ENCODE peak calls at places on chromosomes 12 and 14, in five cellular contexts. V, A, J, P and U are unnamed samples.

GRCh38 chr12:4441355-4442330 is 4.0 kb downstream of the FGF6 start:
- DNase-seq in A (no peak), V (no peak), J (no peak), P (no peak), U (no peak)

GRCh38 chr14:71108398-71109114 is 201.3 kb downstream of the PCNX1 start:
- DNase-seq in P (no peak), J (no peak), A (no peak), V (no peak), U (no peak)

GRCh38 chr14:55731881-55732498 is 152.0 kb downstream of the KTN1 start:
- DNase-seq in V (no peak), J (peak; percentile 24), A (no peak), P (peak; percentile 20), U (no peak)

GRCh38 chr14:56094063-56094462 is 24.1 kb upstream of the PELI2 start:
- DNase-seq in P (no peak), J (no peak), V (no peak), A (no peak), U (no peak)

GRCh38 chr14:60346706-60347105 is 97.7 kb downstream of the PPM1A start:
- DNase-seq in P (no peak), A (no peak), V (no peak), J (peak; percentile 4), U (no peak)

GRCh38 chr14:55739967-55740707 is 160.1 kb downstream of the KTN1 start:
- DNase-seq in A (no peak), V (no peak), J (no peak), P (no peak), U (no peak)

GRCh38 chr12:26465419-26466097 is 270.2 kb downstream of the SSPN start:
- DNase-seq in A (no peak), V (no peak), P (no peak), J (no peak), U (no peak)

GRCh38 chr14:50784683-50785505 is 46.1 kb downstream of the NIN start:
- DNase-seq in A (no peak), P (no peak), J (no peak), V (no peak), U (no peak)

GRCh38 chr12:113222730-113223531 is 1.7 kb downstream of the TPCN1 start:
- DNase-seq in P (peak; percentile 77), V (peak; percentile 85), A (peak; percentile 46), J (peak; percentile 92), U (peak; percentile 62)

GRCh38 chr12:124577986-124578385 is 10.6 kb upstream of the NCOR2 start:
- DNase-seq in J (no peak), V (no peak), A (no peak), P (no peak), U (no peak)

GRCh38 chr12:87813476-87814234 is 215.5 kb downstream of the C12orf50 start:
- DNase-seq in V (no peak), A (no peak), J (peak; percentile 89), P (no peak), U (no peak)

GRCh38 chr14:103074699-103075341 is 9.2 kb upstream of the LBHD2 start:
- DNase-seq in P (peak; percentile 51), V (peak; percentile 72), A (no peak), J (no peak), U (peak; percentile 82)

GRCh38 chr14:93132472-93133065 is 16.8 kb upstream of the ITPK1 start:
- DNase-seq in V (no peak), A (no peak), J (peak; percentile 22), P (peak; percentile 62), U (no peak)

GRCh38 chr12:1630081-1630826 is 1.2 kb downstream of the WNT5B start:
- DNase-seq in P (peak; percentile 56), V (peak; percentile 83), J (no peak), A (no peak), U (peak; percentile 63)

GRCh38 chr12:10366875-10367274 is 23.0 kb downstream of the KLRK1 start:
- DNase-seq in J (no peak), V (no peak), A (no peak), P (no peak), U (no peak)

GRCh38 chr12:64943686-64944085 is 119.2 kb downstream of the TBC1D30 start:
- DNase-seq in J (no peak), A (no peak), P (no peak), V (no peak), U (no peak)

GRCh38 chr12:16076553-16076952 is 165.4 kb downstream of the DERA start:
- DNase-seq in A (no peak), V (no peak), J (peak; percentile 2), P (no peak), U (no peak)

GRCh38 chr12:129911437-129912049 is 7.7 kb upstream of the TMEM132D start:
- DNase-seq in V (no peak), A (peak; percentile 90), J (no peak), P (peak; percentile 40), U (peak; percentile 31)

GRCh38 chr12:123141615-123142517 is 9.0 kb downstream of the PITPNM2 start:
- DNase-seq in P (peak; percentile 92), A (no peak), J (peak; percentile 84), V (peak; percentile 80), U (peak; percentile 51)

GRCh38 chr14:99179506-99179905 is 92.5 kb downstream of the BCL11B start:
- DNase-seq in V (no peak), J (no peak), A (no peak), P (no peak), U (no peak)

GRCh38 chr14:73763396-73763795 is 49.2 kb upstream of the PNMA1 start:
- DNase-seq in V (peak; percentile 72), P (no peak), J (no peak), A (no peak), U (no peak)

GRCh38 chr12:96083020-96083489 is 47.7 kb upstream of the LTA4H start:
- DNase-seq in A (no peak), J (peak; percentile 11), V (no peak), P (no peak), U (no peak)

GRCh38 chr12:13038491-13039161 is 5.6 kb upstream of the FAM234B start:
- DNase-seq in V (no peak), A (no peak), P (no peak), J (peak; percentile 86), U (no peak)

GRCh38 chr14:96811265-96811664 is 14.1 kb downstream of the VRK1 start:
- DNase-seq in A (no peak), P (no peak), J (peak; percentile 82), V (no peak), U (no peak)

GRCh38 chr12:106276032-106276728 is 26.4 kb upstream of the TCP11L2 start:
- DNase-seq in J (no peak), A (no peak), V (no peak), P (no peak), U (no peak)

GRCh38 chr14:60064491-60065072 is 27.1 kb upstream of the PCNX4 start:
- DNase-seq in P (no peak), V (no peak), A (no peak), J (peak; percentile 55), U (no peak)

GRCh38 chr12:52799498-52800211 is 3.7 kb upstream of the KRT3 start:
- DNase-seq in J (no peak), P (no peak), V (no peak), A (no peak), U (no peak)

GRCh38 chr12:131783915-131784541 is 44.2 kb upstream of the MMP17 start:
- DNase-seq in V (no peak), J (peak; percentile 86), P (peak; percentile 66), A (no peak), U (no peak)

GRCh38 chr14:97179573-97179972 is 382.4 kb downstream of the VRK1 start:
- DNase-seq in V (no peak), J (no peak), P (no peak), A (no peak), U (no peak)

GRCh38 chr12:117312770-117313169 is 48.7 kb downstream of the NOS1 start:
- DNase-seq in V (no peak), J (no peak), P (no peak), A (no peak), U (no peak)

GRCh38 chr12:117316336-117316735 is 45.1 kb downstream of the NOS1 start:
- DNase-seq in V (no peak), J (no peak), A (no peak), P (no peak), U (no peak)

GRCh38 chr12:117309276-117309885 is 52.0 kb downstream of the NOS1 start:
- DNase-seq in V (no peak), P (no peak), J (no peak), A (no peak), U (no peak)

GRCh38 chr12:117318591-117318990 is 42.8 kb downstream of the NOS1 start:
- DNase-seq in V (no peak), A (no peak), J (no peak), P (no peak), U (no peak)

GRCh38 chr12:117313906-117314305 is 47.5 kb downstream of the NOS1 start:
- DNase-seq in J (no peak), V (no peak), P (no peak), A (no peak), U (no peak)
- H3K27me3 ChIP-seq in J (no peaks in the 10 kb centered on the region), V (no peaks in the 10 kb centered on the region), P (no peaks in the 10 kb centered on the region), A (no peaks in the 10 kb centered on the region), U (peaks cover 20% of the 10 kb centered on the region)

DNA sequence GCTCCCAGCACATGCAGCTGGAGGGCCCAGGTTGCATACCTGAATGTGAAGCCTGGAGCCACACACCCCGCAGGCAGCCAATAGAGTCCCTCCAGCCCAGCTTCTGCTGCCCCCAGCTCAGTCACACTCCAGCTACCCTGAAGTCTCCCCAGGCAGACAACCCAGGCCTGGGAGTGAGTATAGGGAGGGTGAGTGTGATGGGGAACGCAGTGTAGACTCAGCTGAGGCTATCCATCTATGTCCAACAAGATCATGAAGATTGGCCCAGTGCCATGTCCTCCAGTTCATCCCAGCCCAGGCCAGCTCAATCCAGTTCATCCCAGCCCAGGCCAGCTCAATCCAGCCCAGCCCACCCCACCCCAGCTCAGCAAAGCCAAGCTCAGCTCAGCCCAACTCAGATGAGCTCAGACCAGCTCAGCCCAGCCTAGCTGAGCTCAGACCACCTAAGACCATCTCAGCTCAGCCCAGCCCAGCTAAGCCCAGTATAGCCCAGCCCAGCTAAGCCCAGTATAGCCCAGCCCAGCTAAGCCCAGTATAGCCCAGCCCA is 330.4 kb downstream of the TMEM121 start:
- DNase-seq in J (no peak), P (no peak), A (no peak), V (peak; percentile 28), U (no peak)
- H3K4me3 ChIP-seq in J (no peak overlapping the region), P (no peak overlapping the region), A (no peak overlapping the region), V (no peak overlapping the region), U (no peak overlapping the region)

DNA sequence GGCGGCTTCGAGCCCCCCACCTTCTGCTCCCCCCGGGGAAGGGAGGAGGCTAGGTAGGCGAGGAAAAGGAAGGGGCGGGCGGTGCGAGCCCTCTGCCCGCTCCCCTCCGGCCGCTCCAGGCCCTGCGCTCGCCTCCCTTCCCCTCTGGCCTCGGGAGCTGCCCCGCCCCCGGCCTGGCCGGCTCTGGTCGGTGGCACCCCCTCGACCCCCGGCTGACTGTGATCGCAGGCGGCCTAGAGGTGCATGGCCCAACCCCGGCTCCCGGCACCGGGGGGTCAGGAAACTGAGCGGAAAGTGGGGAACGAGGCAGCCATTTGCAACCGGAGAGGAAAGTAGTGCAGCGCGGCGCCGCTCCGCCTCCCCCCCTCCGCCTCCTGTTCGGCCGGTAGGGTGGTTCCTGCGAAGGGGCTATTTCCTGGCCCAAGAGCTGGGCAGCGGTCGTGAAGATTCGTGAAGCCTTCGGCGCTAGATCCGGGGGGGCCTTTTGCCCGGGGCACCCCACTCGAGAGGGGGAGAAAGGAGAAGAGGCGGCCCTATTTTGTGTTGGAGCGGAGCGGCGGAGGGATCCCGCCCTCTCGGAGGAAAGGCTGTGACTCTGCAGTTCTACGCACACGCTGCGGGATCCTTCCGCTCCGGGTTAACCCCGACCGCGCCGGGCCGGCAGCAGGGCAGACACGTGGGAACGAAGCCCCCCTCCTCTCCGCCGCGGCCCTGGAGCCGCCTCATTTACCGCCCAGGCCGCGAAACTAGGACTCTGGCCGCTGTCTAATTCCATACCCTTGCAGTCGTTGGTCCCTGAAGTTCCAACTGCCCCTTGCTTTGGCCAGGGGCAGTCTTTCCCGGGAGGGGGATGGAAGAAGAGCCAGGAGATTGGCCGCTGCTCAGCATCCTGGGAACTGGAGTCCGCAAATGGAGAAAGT is at the start of gene KMT2D:
- DNase-seq in P (peak; percentile 94), A (peak; percentile 86), V (peak; percentile 94), J (peak; percentile 96), U (peak; percentile 93)
- TF ChIP-seq CTCF in P (peak; percentile 92), A (no peak), V (no peak), J (peak; percentile 1), U (peak; percentile 56)

GRCh38 chr12:48197549-48197966 is 5.5 kb downstream of the OR10AD1 start:
- DNase-seq in J (no peak), P (peak; percentile 41), V (no peak), A (no peak), U (no peak)
- H3K27me3 ChIP-seq in J (peaks cover 7% of the 10 kb centered on the region), P (no peaks in the 10 kb centered on the region), V (no peaks in the 10 kb centered on the region), A (no peaks in the 10 kb centered on the region), U (no peaks in the 10 kb centered on the region)